ENCODE peak calls at places on chromosomes 1 and 21, in four cellular contexts. F is SJSA1; D is heart left ventricle; B is CD8-positive, alpha-beta memory T cell. G is an unnamed sample.

GRCh38 chr1:200075522-200075921 is 48.0 kb downstream of the NR5A2 start:
- DNase-seq in F (no peak), D (no peak), B (no peak), G (no peak)

GRCh38 chr1:47399138-47399840 is 16.8 kb upstream of the FOXE3 start:
- DNase-seq in F (no peak), D (no peak), B (no peak), G (no peak)

GRCh38 chr1:22958556-22958955 is 14.1 kb downstream of the LACTBL1 start:
- DNase-seq in F (no peak), D (no peak), B (no peak), G (no peak)

GRCh38 chr1:43543567-43543966 is 12.9 kb downstream of the PTPRF start:
- DNase-seq in F (no peak), D (no peak), B (no peak), G (no peak)

GRCh38 chr1:223110963-223111362 is 32.1 kb downstream of the TLR5 start:
- DNase-seq in F (no peak), D (no peak), B (no peak), G (no peak)

GRCh38 chr1:7579831-7580804 is 191.0 kb upstream of the VAMP3 start:
- DNase-seq in F (no peak), D (no peak), B (no peak), G (peak; percentile 19)

GRCh38 chr1:154595621-154596020 is 12.4 kb downstream of the ADAR start:
- DNase-seq in F (no peak), D (no peak), B (no peak), G (no peak)

GRCh38 chr1:245888809-245889208 is 618.3 kb downstream of the SMYD3 start:
- DNase-seq in F (no peak), D (no peak), B (no peak), G (no peak)

GRCh38 chr1:30083800-30084464 is 639.5 kb downstream of the MATN1 start:
- DNase-seq in F (peak; percentile 88), D (peak; percentile 34), B (no peak), G (peak; percentile 60)

GRCh38 chr1:159991513-159991912 is 37.5 kb upstream of the SLAMF9 start:
- DNase-seq in F (no peak), D (no peak), B (no peak), G (no peak)

GRCh38 chr1:64133036-64133435 is 70.4 kb upstream of the UBE2U start:
- DNase-seq in F (peak; percentile 55), D (no peak), B (no peak), G (no peak)

GRCh38 chr1:197761654-197762053 is 13.6 kb downstream of the DENND1B start:
- DNase-seq in F (no peak), D (no peak), B (no peak), G (no peak)

GRCh38 chr21:42056996-42057689 is 14.0 kb upstream of the UMODL1 start:
- DNase-seq in F (peak; percentile 97), D (no peak), B (no peak), G (peak; percentile 69)

GRCh38 chr21:39111928-39112327 is 71.3 kb downstream of the PSMG1 start:
- DNase-seq in F (no peak), D (no peak), B (no peak), G (no peak)

GRCh38 chr1:169238506-169238905 is 129.1 kb downstream of the NME7 start:
- DNase-seq in F (no peak), D (no peak), B (no peak), G (no peak)

GRCh38 chr1:168136709-168137514 is at the start of gene GPR161:
- DNase-seq in F (peak; percentile 64), D (peak; percentile 64), B (no peak), G (peak; percentile 91)

GRCh38 chr1:236039736-236040670 is 24.9 kb downstream of the NID1 start:
- DNase-seq in F (no peak), D (no peak), B (no peak), G (no peak)

GRCh38 chr1:232437510-232437909 is 192.4 kb downstream of the SIPA1L2 start:
- DNase-seq in F (no peak), D (no peak), B (no peak), G (no peak)

GRCh38 chr1:244548558-244549115 is 87.6 kb downstream of the CATSPERE start:
- DNase-seq in F (no peak), D (no peak), B (no peak), G (no peak)

GRCh38 chr1:40980453-40981121 is 1.1 kb downstream of the CTPS1 start:
- DNase-seq in F (peak; percentile 49), D (no peak), B (peak; percentile 47), G (peak; percentile 25)

GRCh38 chr1:157753611-157754010 is 23.3 kb downstream of the FCRL2 start:
- DNase-seq in F (no peak), D (no peak), B (no peak), G (no peak)

GRCh38 chr21:35323947-35324346 is 274.8 kb upstream of the RUNX1 start:
- DNase-seq in F (no peak), D (no peak), B (no peak), G (no peak)

GRCh38 chr1:46599044-46599970 is 4.8 kb downstream of the MKNK1 start:
- DNase-seq in F (no peak), D (no peak), B (no peak), G (no peak)

GRCh38 chr1:167099851-167100250 is 6.0 kb downstream of the STYXL2 start:
- DNase-seq in F (no peak), D (no peak), B (no peak), G (no peak)

GRCh38 chr1:210438928-210439841 is 110.5 kb downstream of the HHAT start:
- DNase-seq in F (peak; percentile 98), D (no peak), B (no peak), G (no peak)

GRCh38 chr1:226679853-226680516 is 59.1 kb downstream of the ITPKB start:
- DNase-seq in F (peak; percentile 90), D (peak; percentile 91), B (peak; percentile 72), G (peak; percentile 96)

GRCh38 chr1:87201768-87202167 is 126.9 kb upstream of the LMO4 start:
- DNase-seq in F (no peak), D (no peak), B (no peak), G (peak; percentile 20)

GRCh38 chr1:116763787-116764465 is 9.7 kb downstream of the CD2 start:
- DNase-seq in F (no peak), D (no peak), B (no peak), G (no peak)

GRCh38 chr1:58451560-58452211 is 94.8 kb downstream of the OMA1 start:
- DNase-seq in F (no peak), D (no peak), B (no peak), G (no peak)

GRCh38 chr1:24155011-24155782 is 12.3 kb upstream of the IL22RA1 start:
- DNase-seq in F (no peak), D (no peak), B (no peak), G (no peak)

GRCh38 chr1:186578325-186579016 is 101.8 kb downstream of the PTGS2 start:
- DNase-seq in F (no peak), D (no peak), B (no peak), G (peak; percentile 32)

GRCh38 chr1:230568008-230568407 is 74.3 kb upstream of the COG2 start:
- DNase-seq in F (no peak), D (no peak), B (no peak), G (no peak)

GRCh38 chr1:240092301-240093119 is 827 bp downstream of the FMN2 start:
- DNase-seq in F (peak; percentile 62), D (no peak), B (no peak), G (no peak)

GRCh38 chr1:181033799-181034391 is at the start of gene MR1:
- DNase-seq in F (peak; percentile 92), D (no peak), B (peak; percentile 2), G (peak; percentile 50)

GRCh38 chr1:40032240-40032891 is 8.2 kb upstream of the CAP1 start:
- DNase-seq in F (peak; percentile 56), D (peak; percentile 55), B (peak; percentile 21), G (no peak)

GRCh38 chr1:203569490-203570318 is 56.9 kb upstream of the ATP2B4 start:
- DNase-seq in F (peak; percentile 75), D (no peak), B (no peak), G (no peak)
- H3K27ac ChIP-seq in F (peak overlapping the region; percentile 67), D (no peak overlapping the region), B (no peak overlapping the region), G (no peak overlapping the region)

GRCh38 chr1:17562375-17562774 is 22.9 kb downstream of the ARHGEF10L start:
- DNase-seq in F (no peak), D (no peak), B (no peak), G (no peak)
- H3K4me1 ChIP-seq in F (peaks cover 12% of the 10 kb centered on the region), D (peaks cover 41% of the 10 kb centered on the region), B (no peaks in the 10 kb centered on the region), G (peaks cover 36% of the 10 kb centered on the region)

GRCh38 chr1:193110864-193111263 is 5.7 kb upstream of the GLRX2 start:
- DNase-seq in F (no peak), D (no peak), B (no peak), G (no peak)

GRCh38 chr1:193113258-193113991 is 8.2 kb upstream of the GLRX2 start:
- DNase-seq in F (no peak), D (no peak), B (no peak), G (no peak)

GRCh38 chr1:193109619-193110018 is 4.4 kb upstream of the GLRX2 start:
- DNase-seq in F (no peak), D (no peak), B (no peak), G (no peak)

GRCh38 chr1:193110246-193110645 is 5.0 kb upstream of the GLRX2 start:
- DNase-seq in F (peak; percentile 12), D (no peak), B (no peak), G (no peak)

DNA sequence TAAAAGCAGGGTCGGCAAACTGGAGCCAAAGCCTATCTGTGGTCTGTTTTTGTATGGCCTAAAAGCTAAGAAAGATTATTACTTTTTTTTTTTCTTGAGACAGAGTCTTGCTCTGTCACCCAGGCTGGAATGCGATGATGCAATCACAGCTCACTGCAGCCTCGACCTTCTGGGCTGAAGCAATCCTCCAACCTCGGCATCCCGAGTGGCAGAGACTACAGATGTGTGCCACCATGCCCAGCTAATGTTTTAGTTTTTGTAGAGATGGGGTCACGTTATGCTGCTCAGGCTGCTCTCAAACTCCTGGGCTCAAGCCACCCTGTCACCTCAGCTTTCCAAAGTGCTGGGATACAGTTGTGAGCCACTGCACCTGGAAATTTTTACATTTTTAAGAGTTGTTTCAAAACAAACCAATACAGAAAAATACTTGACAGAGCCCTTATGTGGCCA is 6.5 kb upstream of the GLRX2 start:
- DNase-seq in F (peak; percentile 59), D (no peak), B (no peak), G (no peak)
- H3K27ac ChIP-seq in F (peak overlapping the region; percentile 75), D (no peak overlapping the region), B (no peak overlapping the region), G (peak overlapping the region; percentile 27)

GRCh38 chr1:183090386-183091006 is 67.3 kb downstream of the LAMC1 start:
- DNase-seq in F (no peak), D (peak; percentile 59), B (no peak), G (peak; percentile 28)

GRCh38 chr1:183082650-183083049 is 59.4 kb downstream of the LAMC1 start:
- DNase-seq in F (no peak), D (no peak), B (no peak), G (no peak)

GRCh38 chr1:183092350-183092749 is 69.1 kb downstream of the LAMC1 start:
- DNase-seq in F (no peak), D (no peak), B (no peak), G (no peak)

GRCh38 chr1:183089025-183089639 is 65.9 kb downstream of the LAMC1 start:
- DNase-seq in F (no peak), D (no peak), B (no peak), G (no peak)

DNA sequence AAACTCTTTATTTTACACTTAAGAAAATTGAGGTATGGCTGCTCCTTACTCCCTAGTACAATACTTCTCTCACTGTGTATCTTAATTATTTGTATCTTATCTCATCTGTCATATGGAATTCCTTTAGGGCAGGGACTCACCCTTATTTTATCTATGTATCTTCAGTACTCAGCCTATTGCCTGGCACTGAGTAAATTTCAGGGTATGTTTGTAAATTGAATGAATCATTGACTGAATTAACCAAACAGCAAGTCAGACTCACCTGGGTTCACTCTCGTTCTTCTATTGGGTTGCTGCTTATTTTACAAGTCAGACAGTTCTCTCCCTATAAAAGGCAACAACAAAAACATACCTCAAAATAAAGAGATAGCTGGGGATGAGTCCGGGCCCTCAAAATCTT is 63.8 kb downstream of the LAMC1 start:
- DNase-seq in F (no peak), D (no peak), B (no peak), G (no peak)
- H3K4me1 ChIP-seq in F (peaks cover 24% of the 10 kb centered on the region), D (peaks cover 24% of the 10 kb centered on the region), B (no peaks in the 10 kb centered on the region), G (peaks cover 10% of the 10 kb centered on the region)